ENCODE peak calls at places on chromosomes 2 and 18, in four cellular contexts. V, Q, E and X are unnamed samples.

GRCh38 chr2:110946892-110947291 is 173.8 kb upstream of the BCL2L11 start:
- DNase-seq in Q (no peak), E (no peak), V (no peak), X (no peak)

GRCh38 chr2:176129013-176129796 is at the start of gene HOXD8:
- DNase-seq in E (no peak), V (peak; percentile 88), Q (no peak), X (peak; percentile 82)

GRCh38 chr2:131828164-131828561 is 300.5 kb downstream of the CCDC74A start:
- DNase-seq in V (no peak), Q (no peak), E (no peak), X (no peak)

GRCh38 chr2:7133521-7133920 is 216.3 kb downstream of the RNF144A start:
- DNase-seq in E (no peak), Q (no peak), V (no peak), X (no peak)

GRCh38 chr2:46690825-46691224 is 211.5 kb downstream of the TMEM247 start:
- DNase-seq in Q (no peak), V (no peak), E (no peak), X (no peak)

GRCh38 chr2:236045264-236046235 is 122.6 kb downstream of the GBX2 start:
- DNase-seq in V (no peak), E (no peak), Q (no peak), X (peak; percentile 66)

GRCh38 chr2:176115883-176116813 is at the start of gene HOXD10:
- DNase-seq in Q (no peak), E (no peak), V (peak; percentile 96), X (peak; percentile 75)

GRCh38 chr18:54939375-54939917 is 19.8 kb downstream of the CCDC68 start:
- DNase-seq in Q (no peak), E (no peak), V (no peak), X (no peak)

GRCh38 chr2:143171817-143172216 is 42.6 kb downstream of the ARHGAP15 start:
- DNase-seq in E (no peak), Q (no peak), V (no peak), X (no peak)

GRCh38 chr18:64639536-64639935 is 490.6 kb upstream of the LINC00305 start:
- DNase-seq in V (no peak), Q (no peak), E (no peak), X (no peak)

GRCh38 chr18:11047156-11047555 is 102.2 kb downstream of the PIEZO2 start:
- DNase-seq in E (no peak), V (no peak), Q (no peak), X (no peak)

GRCh38 chr18:51070545-51070944 is 40.5 kb downstream of the SMAD4 start:
- DNase-seq in Q (no peak), E (no peak), V (no peak), X (no peak)

GRCh38 chr2:144389151-144389929 is 130.6 kb downstream of the ZEB2 start:
- DNase-seq in Q (no peak), V (no peak), E (no peak), X (no peak)

GRCh38 chr2:217827430-217828201 is 175.2 kb downstream of the TNS1 start:
- DNase-seq in Q (no peak), V (no peak), E (peak; percentile 69), X (no peak)

GRCh38 chr2:142088058-142088568 is 42.7 kb downstream of the LRP1B start:
- DNase-seq in Q (no peak), E (no peak), V (no peak), X (no peak)

GRCh38 chr18:3148930-3149535 is 70.7 kb downstream of the MYOM1 start:
- DNase-seq in V (no peak), E (no peak), Q (no peak), X (no peak)

GRCh38 chr2:120539937-120540718 is 194.2 kb downstream of the INHBB start:
- DNase-seq in E (peak; percentile 65), V (peak; percentile 49), Q (no peak), X (no peak)

GRCh38 chr2:45205480-45205879 is 196.2 kb upstream of the SIX2 start:
- DNase-seq in E (no peak), V (no peak), Q (no peak), X (no peak)

GRCh38 chr2:3604207-3604877 is 9.4 kb downstream of the COLEC11 start:
- DNase-seq in V (no peak), Q (no peak), E (no peak), X (peak; percentile 71)

GRCh38 chr2:85744771-85745601 is 8.8 kb upstream of the ATOH8 start:
- DNase-seq in V (peak; percentile 85), E (no peak), Q (no peak), X (no peak)
- TF ChIP-seq POLR2A in V (peak; percentile 28), E (no peak), Q (no peak), X (no peak)

GRCh38 chr2:121902616-121903015 is 147.2 kb downstream of the TSN start:
- DNase-seq in V (no peak), E (no peak), Q (no peak), X (no peak)

GRCh38 chr2:121903037-121903689 is 147.7 kb downstream of the TSN start:
- DNase-seq in Q (no peak), V (no peak), E (no peak), X (no peak)

GRCh38 chr2:121900391-121900790 is 144.9 kb downstream of the TSN start:
- DNase-seq in V (no peak), E (no peak), Q (no peak), X (no peak)

GRCh38 chr2:121904656-121905055 is 149.2 kb downstream of the TSN start:
- DNase-seq in Q (no peak), V (no peak), E (no peak), X (no peak)

GRCh38 chr2:121902171-121902591 is 146.7 kb downstream of the TSN start:
- DNase-seq in E (peak; percentile 55), Q (no peak), V (no peak), X (no peak)
- TF ChIP-seq POLR2A in E (no peak), Q (no peak), V (no peak), X (no peak)

GRCh38 chr18:812673-813404 is 797 bp upstream of the YES1 start:
- DNase-seq in V (peak; percentile 87), E (peak; percentile 74), Q (peak; percentile 58), X (peak; percentile 91)
- TF ChIP-seq POLR2A in V (no peak), E (no peak), Q (no peak), X (no peak)

GRCh38 chr2:203327582-203327917 is 644 bp upstream of the ABI2 start:
- DNase-seq in Q (no peak), V (no peak), E (no peak), X (no peak)
- TF ChIP-seq POLR2A in Q (no peak), V (no peak), E (no peak), X (no peak)

GRCh38 chr2:191959209-191959608 is 112.3 kb upstream of the CAVIN2 start:
- DNase-seq in E (no peak), Q (no peak), V (no peak), X (no peak)

GRCh38 chr2:191957996-191958860 is 111.3 kb upstream of the CAVIN2 start:
- DNase-seq in V (no peak), E (no peak), Q (no peak), X (no peak)

GRCh38 chr2:191965733-191966132 is 118.8 kb upstream of the CAVIN2 start:
- DNase-seq in E (no peak), V (no peak), Q (no peak), X (no peak)

GRCh38 chr2:191961556-191961955 is 114.7 kb upstream of the CAVIN2 start:
- DNase-seq in Q (no peak), E (no peak), V (no peak), X (no peak)
- TF ChIP-seq POLR2A in Q (no peak), E (no peak), V (no peak), X (no peak)

GRCh38 chr2:30234180-30234971 is 3.0 kb downstream of the LBH start:
- DNase-seq in E (no peak), Q (peak; percentile 60), V (peak; percentile 65), X (peak; percentile 79)
- TF ChIP-seq POLR2A in E (no peak), Q (no peak), V (no peak), X (no peak)

GRCh38 chr2:61144697-61145268 is 17.2 kb upstream of the C2orf74 start:
- DNase-seq in E (peak; percentile 96), Q (peak; percentile 91), V (peak; percentile 97), X (peak; percentile 96)
- TF ChIP-seq POLR2A in E (peak; percentile 74), Q (peak; percentile 21), V (peak; percentile 53), X (no peak)